ENCODE peak calls at places on chromosome 1, in four cellular contexts. U is testis; Q is stimulated activated CD8-positive, alpha-beta memory T cell treated with anti-CD3 and anti-CD28 coated beads, Interleukin-4, amount 100 ng/mL, for 4 hours; D is HFFc6. V is an unnamed sample.

GRCh38 chr1:245216356-245217110 is 61.7 kb downstream of the KIF26B start:
- DNase-seq in U (no peak), Q (no peak), D (no peak), V (no peak)

GRCh38 chr1:109928591-109929111 is 18.0 kb downstream of the CSF1 start:
- DNase-seq in U (peak), Q (no peak), D (no peak), V (no peak)

GRCh38 chr1:18182518-18183160 is 75.0 kb downstream of the IGSF21 start:
- DNase-seq in U (no peak), Q (no peak), D (no peak), V (no peak)

GRCh38 chr1:206066479-206067171 is 13.7 kb downstream of the RHEX start:
- DNase-seq in U (no peak), Q (no peak), D (no peak), V (no peak)

GRCh38 chr1:31703431-31704260 is at the start of gene COL16A1:
- DNase-seq in U (peak), Q (no peak), D (peak), V (no peak)

GRCh38 chr1:232038704-232039103 is 412.1 kb downstream of the DISC1 start:
- DNase-seq in U (no peak), Q (no peak), D (no peak), V (no peak)

GRCh38 chr1:81811757-81812371 is 11.1 kb downstream of the ADGRL2 start:
- DNase-seq in U (no peak), Q (no peak), D (no peak), V (no peak)

GRCh38 chr1:196393282-196393681 is 215.0 kb downstream of the KCNT2 start:
- DNase-seq in U (no peak), Q (no peak), D (no peak), V (no peak)

GRCh38 chr1:196466656-196467055 is 141.6 kb downstream of the KCNT2 start:
- DNase-seq in U (no peak), Q (no peak), D (peak), V (no peak)

GRCh38 chr1:219798283-219799030 is 129.9 kb downstream of the SLC30A10 start:
- DNase-seq in U (no peak), Q (no peak), D (peak), V (no peak)

GRCh38 chr1:182802006-182802798 is 12.6 kb downstream of the NPL start:
- DNase-seq in U (no peak), Q (no peak), D (no peak), V (no peak)

GRCh38 chr1:41149570-41149969 is 92.5 kb downstream of the SCMH1 start:
- DNase-seq in U (no peak), Q (no peak), D (no peak), V (no peak)

V was measured in cortex of kidney.